ENCODE peak calls at places on chromosomes 3 and 15, in five cellular contexts. S is T-cell; K is Kasumi-1; J is CD4-positive, alpha-beta T cell; L is dermis blood vessel endothelial cell. C is an unnamed sample.

GRCh38 chr15:25989327-25989726 is 126.2 kb upstream of the ATP10A start:
- DNase-seq in J (no peak), S (no peak), K (no peak), L (no peak), C (no peak)

GRCh38 chr3:64399205-64399800 is 174.0 kb upstream of the PRICKLE2 start:
- DNase-seq in J (no peak), S (no peak), K (peak), L (peak), C (no peak)

GRCh38 chr3:97037294-97037943 is 223.0 kb downstream of the EPHA6 start:
- DNase-seq in S (no peak), L (no peak), K (no peak), J (no peak), C (no peak)

GRCh38 chr15:34434627-34435305 is 2.8 kb downstream of the GOLGA8A start:
- DNase-seq in L (no peak), S (no peak), K (no peak), J (no peak), C (no peak)

GRCh38 chr3:16247282-16248058 is 17.3 kb downstream of the DPH3 start:
- DNase-seq in K (peak), J (peak), L (peak), S (peak), C (peak)

GRCh38 chr3:186198442-186198841 is 89.6 kb upstream of the ETV5 start:
- DNase-seq in J (no peak), L (no peak), K (no peak), S (no peak), C (no peak)

GRCh38 chr3:119601154-119601553 is 3.5 kb downstream of the PLA1A start:
- DNase-seq in J (no peak), L (no peak), K (no peak), S (no peak), C (no peak)

GRCh38 chr3:11757441-11757875 is 89.2 kb downstream of the TAMM41 start:
- DNase-seq in J (no peak), L (no peak), K (no peak), S (no peak), C (no peak)

GRCh38 chr3:45488581-45488980 is 100.2 kb downstream of the LARS2 start:
- DNase-seq in L (no peak), K (no peak), S (no peak), J (no peak), C (no peak)